ENCODE peak calls at places on chromosomes 4 and X, in eight cellular contexts. W is NCI-H1436; G is activated CD4-positive, alpha-beta T cell treated with anti-CD3 and anti-CD28 coated beads, Interleukin-2, amount 50 U/mL, for 48 hours; D is right cardiac atrium; C is HFF-Myc; O is IMR-90; K is AG08396; I is stimulated activated CD8-positive, alpha-beta memory T cell treated with anti-CD3 and anti-CD28 coated beads, Interleukin-7, amount 100 ng/mL, for 1 hour. J is an unnamed sample.

GRCh38 chr4:149441338-149441737 is 374.3 kb downstream of the IQCM start:
- DNase-seq in W (no peak), G (no peak), D (no peak), C (peak), O (peak), K (peak), I (no peak), J (peak)

GRCh38 chr4:56958111-56958517 is 19.3 kb downstream of the NOA1 start:
- DNase-seq in W (peak), G (no peak), D (peak), C (no peak), O (peak), K (peak), I (no peak), J (peak)

GRCh38 chr4:6381571-6382123 is 90.8 kb downstream of the PPP2R2C start:
- DNase-seq in W (no peak), G (no peak), D (no peak), C (no peak), O (no peak), K (no peak), I (no peak), J (no peak)

GRCh38 chr4:52968241-52968640 is 106.1 kb downstream of the RASL11B start:
- DNase-seq in W (no peak), G (no peak), D (no peak), C (no peak), O (no peak), K (no peak), I (no peak), J (no peak)

GRCh38 chrX:139831689-139832456 is 101.0 kb downstream of the ATP11C start:
- DNase-seq in W (no peak), G (no peak), D (no peak), C (peak), O (peak), K (peak), I (no peak), J (peak)

GRCh38 chrX:6226053-6226645 is 2.5 kb downstream of the NLGN4X start:
- DNase-seq in W (no peak), G (no peak), D (peak), C (no peak), O (no peak), K (no peak), I (no peak), J (no peak)

GRCh38 chr4:94345267-94345666 is 2.6 kb upstream of the HPGDS start:
- DNase-seq in W (no peak), G (no peak), D (no peak), C (no peak), O (no peak), K (no peak), I (no peak), J (no peak)

GRCh38 chr4:181968371-181968770 is 274.8 kb upstream of the TENM3 start:
- DNase-seq in W (no peak), G (no peak), D (no peak), C (no peak), O (peak), K (peak), I (no peak), J (peak)

GRCh38 chr4:54561940-54562339 is 95.8 kb upstream of the KIT start:
- DNase-seq in W (no peak), G (no peak), D (no peak), C (no peak), O (no peak), K (no peak), I (no peak), J (no peak)

GRCh38 chr4:114137984-114138383 is 158.5 kb upstream of the ARSJ start:
- DNase-seq in W (no peak), G (no peak), D (no peak), C (no peak), O (no peak), K (no peak), I (no peak), J (no peak)

GRCh38 chr4:98642991-98643426 is 15.4 kb downstream of the TSPAN5 start:
- DNase-seq in W (no peak), G (no peak), D (no peak), C (no peak), O (peak), K (no peak), I (no peak), J (peak)

GRCh38 chr4:41058426-41058825 is 155.9 kb downstream of the APBB2 start:
- DNase-seq in W (no peak), G (no peak), D (no peak), C (no peak), O (peak), K (peak), I (no peak), J (peak)

GRCh38 chrX:130086414-130087207 is 23.7 kb downstream of the ELF4 start:
- DNase-seq in W (no peak), G (peak), D (no peak), C (no peak), O (no peak), K (no peak), I (no peak), J (no peak)

GRCh38 chr4:25843340-25844097 is 19.3 kb downstream of the SEL1L3 start:
- DNase-seq in W (no peak), G (no peak), D (peak), C (no peak), O (no peak), K (no peak), I (no peak), J (no peak)

GRCh38 chrX:17654116-17654515 is 83.2 kb upstream of the SCML1 start:
- DNase-seq in W (no peak), G (peak), D (peak), C (no peak), O (no peak), K (no peak), I (no peak), J (no peak)

GRCh38 chr4:25865586-25865985 is 2.8 kb upstream of the SEL1L3 start:
- DNase-seq in W (peak), G (no peak), D (no peak), C (no peak), O (no peak), K (no peak), I (no peak), J (no peak)

GRCh38 chr4:176357359-176358082 is 37.8 kb downstream of the SPCS3 start:
- DNase-seq in W (no peak), G (no peak), D (no peak), C (no peak), O (peak), K (no peak), I (no peak), J (no peak)

GRCh38 chr4:5012477-5012876 is 6.8 kb downstream of the CYTL1 start:
- DNase-seq in W (no peak), G (no peak), D (no peak), C (no peak), O (no peak), K (no peak), I (no peak), J (no peak)

GRCh38 chrX:134020910-134021309 is 35.5 kb upstream of the GPC3 start:
- DNase-seq in W (no peak), G (no peak), D (no peak), C (no peak), O (no peak), K (no peak), I (no peak), J (no peak)

GRCh38 chr4:94758700-94759399 is 1.1 kb downstream of the BMPR1B start:
- DNase-seq in W (no peak), G (no peak), D (no peak), C (no peak), O (no peak), K (no peak), I (no peak), J (peak)

GRCh38 chrX:123753656-123754350 is 21.0 kb upstream of the THOC2 start:
- DNase-seq in W (no peak), G (no peak), D (no peak), C (no peak), O (no peak), K (no peak), I (no peak), J (no peak)